ENCODE peak calls at places on chromosomes 7 and 10, in six cellular contexts. W is tibial nerve, E is foreskin keratinocyte, D is hepatocyte, O is psoas muscle, A is fibroblast of lung. X is an unnamed sample.

GRCh38 chr7:152989889-152990380 is 230.4 kb downstream of the ACTR3B start:
- DNase-seq in W (no peak), E (peak), D (peak), O (no peak), A (peak), X (no peak)

GRCh38 chr10:124028700-124029487 is 64.5 kb downstream of the CHST15 start:
- DNase-seq in W (no peak), E (no peak), D (no peak), O (no peak), A (no peak), X (no peak)

GRCh38 chr10:61845196-61845949 is 56.1 kb upstream of the ARID5B start:
- DNase-seq in W (no peak), E (no peak), D (no peak), O (no peak), A (no peak), X (no peak)

GRCh38 chr10:8049151-8049873 is 5.2 kb upstream of the GATA3 start:
- DNase-seq in W (no peak), E (no peak), D (peak), O (no peak), A (no peak), X (no peak)

GRCh38 chr7:12942599-12942998 is 255.2 kb downstream of the ARL4A start:
- DNase-seq in W (no peak), E (no peak), D (peak), O (no peak), A (peak), X (no peak)

GRCh38 chr7:14891289-14891688 is 11.3 kb downstream of the DGKB start:
- DNase-seq in W (no peak), E (no peak), D (no peak), O (no peak), A (no peak), X (no peak)

GRCh38 chr10:123635745-123636144 is 30.4 kb upstream of the GPR26 start:
- DNase-seq in W (no peak), E (peak), D (peak), O (no peak), A (no peak), X (no peak)

GRCh38 chr10:75235375-75236177 is at the start of gene COMTD1:
- DNase-seq in W (peak), E (peak), D (peak), O (peak), A (peak), X (peak)

GRCh38 chr10:12605580-12606405 is 256.4 kb downstream of the CAMK1D start:
- DNase-seq in W (peak), E (no peak), D (peak), O (peak), A (peak), X (no peak)

GRCh38 chr10:12448729-12449391 is 99.5 kb downstream of the CAMK1D start:
- DNase-seq in W (peak), E (peak), D (no peak), O (no peak), A (peak), X (peak)

GRCh38 chr7:12683678-12684077 is 3.8 kb upstream of the ARL4A start:
- DNase-seq in W (no peak), E (no peak), D (no peak), O (no peak), A (no peak), X (no peak)

GRCh38 chr10:24873281-24873683 is 79.1 kb downstream of the PRTFDC1 start:
- DNase-seq in W (peak), E (peak), D (peak), O (no peak), A (peak), X (peak)

GRCh38 chr10:60167056-60167455 is 222.6 kb downstream of the ANK3 start:
- DNase-seq in W (no peak), E (no peak), D (no peak), O (no peak), A (no peak), X (no peak)

GRCh38 chr10:101749511-101750016 is 26.4 kb downstream of the FGF8 start:
- DNase-seq in W (no peak), E (no peak), D (no peak), O (no peak), A (no peak), X (no peak)

GRCh38 chr10:3716093-3716492 is 68.9 kb downstream of the KLF6 start:
- DNase-seq in W (no peak), E (peak), D (no peak), O (no peak), A (peak), X (no peak)

GRCh38 chr7:70775570-70776156 is 356.3 kb upstream of the GALNT17 start:
- DNase-seq in W (no peak), E (no peak), D (no peak), O (no peak), A (peak), X (no peak)

GRCh38 chr7:130273081-130273699 is 6.5 kb downstream of the CPA2 start:
- DNase-seq in W (no peak), E (peak), D (peak), O (no peak), A (peak), X (no peak)

GRCh38 chr10:128429835-128430513 is 303.8 kb upstream of the MKI67 start:
- DNase-seq in W (no peak), E (no peak), D (no peak), O (no peak), A (no peak), X (no peak)

GRCh38 chr10:59470570-59470969 is 108.2 kb upstream of the FAM13C start:
- DNase-seq in W (no peak), E (no peak), D (no peak), O (no peak), A (no peak), X (no peak)

GRCh38 chr10:58754419-58755180 is 241.9 kb downstream of the BICC1 start:
- DNase-seq in W (no peak), E (no peak), D (no peak), O (no peak), A (no peak), X (no peak)

GRCh38 chr7:151890355-151891004 is 13.6 kb upstream of the PRKAG2 start:
- DNase-seq in W (no peak), E (no peak), D (no peak), O (no peak), A (no peak), X (no peak)

GRCh38 chr7:139650429-139651100 is 127.1 kb downstream of the CLEC2L start:
- DNase-seq in W (no peak), E (peak), D (no peak), O (no peak), A (peak), X (no peak)

GRCh38 chr10:96758423-96758822 is 38.1 kb upstream of the PIK3AP1 start:
- DNase-seq in W (no peak), E (no peak), D (no peak), O (no peak), A (no peak), X (no peak)

GRCh38 chr7:29556405-29557195 is 7.0 kb upstream of the PRR15 start:
- DNase-seq in W (no peak), E (no peak), D (no peak), O (no peak), A (no peak), X (no peak)

GRCh38 chr7:157009778-157010587 is 480 bp downstream of the MNX1 start:
- DNase-seq in W (no peak), E (no peak), D (no peak), O (no peak), A (no peak), X (no peak)

DNA sequence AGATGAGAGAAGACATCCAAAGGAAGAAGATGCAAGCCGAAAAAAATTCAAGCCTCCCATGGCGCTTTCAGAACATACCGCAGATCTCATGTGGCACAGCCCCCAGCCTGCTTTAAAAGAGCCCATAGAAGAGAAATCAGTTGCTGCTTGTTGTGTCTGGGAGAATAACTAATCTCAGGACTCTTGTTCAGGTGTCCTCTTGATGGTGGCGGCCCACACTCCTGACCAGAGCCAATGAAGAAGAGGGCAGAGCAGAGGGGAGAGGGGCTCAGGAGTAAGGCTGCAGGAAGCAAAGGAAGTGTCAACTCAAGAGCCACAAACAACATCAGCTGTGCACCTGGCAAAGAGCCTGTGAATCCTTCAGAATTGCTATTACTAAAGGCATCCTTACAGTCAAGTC is 59.7 kb upstream of the PTN start:
- DNase-seq in W (no peak), E (no peak), D (no peak), O (no peak), A (no peak), X (no peak)
- H3K27ac ChIP-seq in W (peak), E (no peak), D (no peak), O (no peak), A (no peak), X (peak)

DNA sequence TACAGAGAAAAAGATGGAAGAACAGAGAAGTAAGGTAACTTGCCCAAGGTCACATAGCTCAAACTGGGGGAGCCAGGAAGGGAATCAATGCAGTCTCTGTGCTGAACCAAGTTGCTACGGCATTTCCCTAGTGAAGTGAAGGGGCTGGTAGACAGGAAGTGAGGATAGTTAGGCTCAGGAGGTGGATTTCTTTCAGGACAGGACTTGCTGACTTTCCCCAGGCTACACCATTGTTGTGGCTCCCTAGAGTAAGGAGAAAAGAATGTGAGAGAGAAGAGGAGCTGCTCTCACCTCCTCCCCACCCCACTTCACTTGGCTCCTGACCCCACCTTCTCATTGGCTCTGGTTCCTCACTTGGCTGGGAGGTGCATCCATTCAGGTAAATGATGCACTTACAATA is 316.9 kb downstream of the INHBA start:
- DNase-seq in W (no peak), E (peak), D (no peak), O (no peak), A (peak), X (no peak)
- H3K27ac ChIP-seq in W (no peak), E (peak), D (no peak), O (no peak), A (no peak), X (no peak)

GRCh38 chr7:101094791-101095375 is 9.6 kb downstream of the TRIM56 start:
- DNase-seq in W (peak), E (peak), D (peak), O (peak), A (peak), X (no peak)

GRCh38 chr7:101097561-101097960 is 12.3 kb downstream of the TRIM56 start:
- DNase-seq in W (no peak), E (no peak), D (no peak), O (no peak), A (no peak), X (no peak)

GRCh38 chr7:101094376-101094775 is 9.1 kb downstream of the TRIM56 start:
- DNase-seq in W (no peak), E (peak), D (no peak), O (no peak), A (no peak), X (no peak)

GRCh38 chr7:101096331-101096956 is 11.2 kb downstream of the TRIM56 start:
- DNase-seq in W (no peak), E (no peak), D (no peak), O (no peak), A (no peak), X (no peak)

DNA sequence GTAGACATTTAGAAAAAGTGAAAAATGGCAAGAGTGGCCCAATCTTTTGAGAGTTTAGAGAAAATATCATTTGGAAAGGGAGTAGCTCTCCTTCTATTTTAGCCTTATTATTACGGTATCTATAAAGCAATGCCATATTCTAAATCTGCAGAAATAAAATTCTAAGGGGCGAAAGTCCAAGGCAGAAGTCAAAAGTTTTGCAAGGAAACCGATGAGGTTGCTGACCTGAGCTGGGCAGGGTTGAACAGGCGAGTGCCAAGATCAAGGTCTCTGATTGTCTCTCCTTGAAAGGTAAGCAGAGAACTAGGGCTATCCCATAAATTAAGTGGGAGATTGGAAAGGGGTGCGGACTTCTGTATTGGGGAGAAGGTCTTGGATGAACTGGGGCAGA is 11.7 kb downstream of the TRIM56 start:
- DNase-seq in W (no peak), E (no peak), D (no peak), O (no peak), A (no peak), X (no peak)
- H3K27ac ChIP-seq in W (no peak), E (no peak), D (no peak), O (no peak), A (no peak), X (no peak)

GRCh38 chr10:80139290-80139689 is 6.8 kb downstream of the PLAC9 start:
- DNase-seq in W (no peak), E (no peak), D (no peak), O (no peak), A (no peak), X (no peak)

GRCh38 chr10:80136134-80136571 is 3.6 kb downstream of the PLAC9 start:
- DNase-seq in W (peak), E (no peak), D (peak), O (peak), A (peak), X (no peak)

GRCh38 chr10:80133221-80133620 is 691 bp downstream of the PLAC9 start:
- DNase-seq in W (no peak), E (no peak), D (no peak), O (peak), A (no peak), X (no peak)

GRCh38 chr10:80137926-80138325 is 5.4 kb downstream of the PLAC9 start:
- DNase-seq in W (no peak), E (no peak), D (peak), O (no peak), A (no peak), X (no peak)

DNA sequence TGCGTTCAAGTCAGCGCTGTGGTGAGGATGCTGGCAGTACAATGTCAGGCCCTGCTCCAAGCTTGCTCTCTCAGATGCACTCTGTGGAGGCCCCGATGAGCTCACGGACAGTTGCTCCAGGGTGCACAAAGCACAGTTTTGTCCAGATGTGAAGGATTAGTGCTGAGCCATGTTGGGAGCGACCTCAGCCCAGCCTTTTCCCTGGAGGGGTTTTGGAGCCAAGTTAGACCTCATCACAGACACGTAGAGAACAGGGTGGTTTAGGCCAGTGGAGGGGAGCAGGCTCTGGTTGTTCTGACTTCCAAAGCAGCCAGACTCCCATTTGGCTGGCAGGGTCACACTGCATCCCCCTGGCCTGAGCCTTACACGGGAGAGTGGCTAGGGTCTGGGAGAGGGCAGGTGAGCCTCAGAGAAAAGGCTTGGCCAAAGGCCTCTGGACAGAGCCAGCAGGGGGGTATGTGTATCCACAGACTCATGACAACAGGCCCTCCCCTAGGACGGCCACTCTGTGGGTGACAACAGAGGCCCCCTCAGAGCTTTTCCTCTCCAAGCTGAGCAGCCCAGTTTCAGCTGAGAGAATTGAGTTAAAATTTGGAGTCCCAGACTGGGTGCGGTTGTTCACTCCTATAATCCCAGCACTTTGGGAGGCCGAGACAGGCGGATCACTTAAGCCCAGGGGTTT is 4.6 kb downstream of the PLAC9 start:
- DNase-seq in W (peak), E (no peak), D (peak), O (peak), A (no peak), X (no peak)
- H3K27ac ChIP-seq in W (peak), E (no peak), D (peak), O (peak), A (peak), X (peak)

DNA sequence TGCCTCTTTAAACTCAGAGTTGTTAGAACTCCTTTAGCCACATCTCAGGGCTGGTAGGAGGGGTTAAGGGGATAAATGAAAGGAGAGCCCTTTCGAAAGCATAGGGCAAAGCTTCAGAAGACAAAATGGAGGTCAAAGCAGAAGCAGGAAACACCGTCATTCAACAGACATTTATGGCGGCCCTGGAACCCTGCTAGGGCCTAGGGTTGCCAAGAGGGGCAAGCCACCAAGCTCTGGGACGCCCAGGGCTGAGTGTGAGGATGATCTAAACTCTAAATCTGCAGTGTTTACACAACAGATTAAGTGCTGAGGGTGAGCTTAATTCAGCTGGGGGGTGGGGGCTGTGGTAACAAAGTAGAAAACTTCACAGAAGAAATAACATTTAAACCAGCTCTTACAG is 79.0 kb upstream of the NFE2L3 start:
- DNase-seq in W (no peak), E (no peak), D (no peak), O (no peak), A (no peak), X (no peak)
- H3K27ac ChIP-seq in W (no peak), E (no peak), D (no peak), O (no peak), A (no peak), X (no peak)

GRCh38 chr7:73557108-73557396 is 438 bp downstream of the BCL7B start:
- DNase-seq in W (peak), E (peak), D (peak), O (peak), A (peak), X (peak)

GRCh38 chr7:73557397-73558257 is at the start of gene BCL7B:
- DNase-seq in W (peak), E (peak), D (peak), O (peak), A (peak), X (peak)

GRCh38 chr7:73556208-73557107 is 1.0 kb downstream of the BCL7B start:
- DNase-seq in W (no peak), E (no peak), D (no peak), O (no peak), A (no peak), X (no peak)

GRCh38 chr7:73555411-73555982 is 2.0 kb downstream of the BCL7B start:
- DNase-seq in W (no peak), E (no peak), D (no peak), O (no peak), A (no peak), X (no peak)

GRCh38 chr7:73560035-73560835 is 2.7 kb upstream of the BCL7B start:
- DNase-seq in W (no peak), E (peak), D (peak), O (no peak), A (peak), X (no peak)
- H3K27ac ChIP-seq in W (no peak), E (no peak), D (no peak), O (peak), A (peak), X (no peak)

DNA sequence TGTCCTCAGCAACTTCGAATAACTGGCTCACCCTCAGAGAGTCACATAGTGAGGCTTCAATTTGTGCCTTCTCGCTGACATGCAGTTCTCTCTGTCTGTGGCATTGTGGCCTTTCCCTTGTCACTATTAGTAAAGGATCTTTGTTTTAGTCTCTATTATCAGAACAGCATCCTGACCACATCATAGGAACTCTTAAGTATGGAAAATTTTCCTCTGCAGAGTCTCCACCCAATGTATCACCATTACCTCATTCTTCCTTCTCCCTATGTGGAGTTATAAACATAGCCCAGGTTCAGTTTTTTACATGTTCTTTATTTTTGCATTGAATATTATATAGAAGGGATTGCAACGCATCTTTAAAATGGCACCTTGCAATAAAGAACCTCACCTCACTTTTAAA is 112.9 kb downstream of the FAM107B start:
- DNase-seq in W (no peak), E (no peak), D (no peak), O (no peak), A (no peak), X (no peak)
- H3K27ac ChIP-seq in W (no peak), E (no peak), D (no peak), O (no peak), A (no peak), X (no peak)

GRCh38 chr10:28620251-28620650 is 57.1 kb upstream of the BAMBI start:
- DNase-seq in W (no peak), E (no peak), D (no peak), O (no peak), A (no peak), X (no peak)
- H3K27ac ChIP-seq in W (no peak), E (no peak), D (no peak), O (no peak), A (no peak), X (no peak)

GRCh38 chr10:89889610-89890009 is 188.2 kb downstream of the KIF20B start:
- DNase-seq in W (no peak), E (no peak), D (no peak), O (no peak), A (no peak), X (no peak)
- H3K27ac ChIP-seq in W (peak), E (no peak), D (no peak), O (no peak), A (no peak), X (no peak)

X was measured in substantia nigra.